ENCODE peak calls at places on chromosomes 5 and 9, in seven cellular contexts. G is activated T-helper 1 cell treated with anti-CD3 and anti-CD28 coated beads, Interleukin-2, amount 50 U/mL, for 16 hours; K is A549; I is NCI-H2081; T is NCI-H1048; L is T-helper 17 cell; V is NCI-H69. X is an unnamed sample.

GRCh38 chr5:79567926-79568549 is 44.2 kb upstream of the TENT2 start:
- DNase-seq in G (no peak), K (no peak), I (no peak), T (no peak), L (no peak), V (no peak), X (no peak)

GRCh38 chr9:114611516-114612271 is 603 bp downstream of the TMEM268 start:
- DNase-seq in G (no peak), K (peak), I (peak), T (no peak), L (no peak), V (peak), X (peak)

GRCh38 chr9:70402213-70402612 is 12.2 kb downstream of the KLF9 start:
- DNase-seq in G (no peak), K (no peak), I (no peak), T (no peak), L (no peak), V (peak), X (no peak)

GRCh38 chr5:137660349-137660817 is 75.5 kb downstream of the KLHL3 start:
- DNase-seq in G (peak), K (peak), I (peak), T (peak), L (peak), V (peak), X (no peak)

GRCh38 chr5:154273963-154274827 is 83.7 kb downstream of the GALNT10 start:
- DNase-seq in G (no peak), K (no peak), I (no peak), T (no peak), L (no peak), V (no peak), X (no peak)

GRCh38 chr9:90998573-90998972 is 197.0 kb downstream of the SYK start:
- DNase-seq in G (no peak), K (no peak), I (no peak), T (no peak), L (no peak), V (peak), X (no peak)

GRCh38 chr5:180875860-180876426 is 14.9 kb upstream of the ZFP62 start:
- DNase-seq in G (no peak), K (no peak), I (no peak), T (no peak), L (no peak), V (no peak), X (no peak)

GRCh38 chr9:7368410-7369292 is 430.9 kb downstream of the DMAC1 start:
- DNase-seq in G (no peak), K (no peak), I (no peak), T (no peak), L (no peak), V (no peak), X (no peak)

GRCh38 chr9:93072383-93072795 is 13.9 kb downstream of the SUSD3 start:
- DNase-seq in G (no peak), K (no peak), I (no peak), T (no peak), L (no peak), V (peak), X (no peak)

GRCh38 chr5:163841-164240 is 27.5 kb upstream of the LRRC14B start:
- DNase-seq in G (no peak), K (no peak), I (no peak), T (no peak), L (no peak), V (no peak), X (peak)

GRCh38 chr5:31531543-31531887 is 378 bp downstream of the DROSHA start:
- DNase-seq in G (no peak), K (peak), I (peak), T (no peak), L (no peak), V (peak), X (no peak)

GRCh38 chr5:132462856-132463745 is 27.5 kb downstream of the IRF1 start:
- DNase-seq in G (no peak), K (no peak), I (no peak), T (no peak), L (no peak), V (no peak), X (no peak)

GRCh38 chr5:136424835-136425694 is 59.7 kb upstream of the TRPC7 start:
- DNase-seq in G (peak), K (peak), I (peak), T (peak), L (peak), V (peak), X (no peak)

GRCh38 chr9:73474625-73475024 is 323.0 kb downstream of the ANXA1 start:
- DNase-seq in G (no peak), K (no peak), I (no peak), T (no peak), L (no peak), V (no peak), X (no peak)

GRCh38 chr9:19720374-19720773 is 68.5 kb downstream of the SLC24A2 start:
- DNase-seq in G (no peak), K (no peak), I (no peak), T (peak), L (no peak), V (no peak), X (no peak)

GRCh38 chr5:179858241-179858585 is 404 bp downstream of the MRNIP start:
- DNase-seq in G (peak), K (peak), I (peak), T (no peak), L (peak), V (peak), X (no peak)

GRCh38 chr5:27328480-27328879 is 290.1 kb upstream of the CDH9 start:
- DNase-seq in G (no peak), K (no peak), I (no peak), T (no peak), L (no peak), V (no peak), X (no peak)

GRCh38 chr9:20790721-20791120 is 106.7 kb downstream of the FOCAD start:
- DNase-seq in G (no peak), K (no peak), I (no peak), T (no peak), L (no peak), V (no peak), X (no peak)

GRCh38 chr5:147901555-147901954 is 4.8 kb downstream of the C5orf46 start:
- DNase-seq in G (no peak), K (no peak), I (no peak), T (no peak), L (no peak), V (no peak), X (no peak)

GRCh38 chr5:116440329-116440895 is 134.2 kb downstream of the SEMA6A start:
- DNase-seq in G (no peak), K (no peak), I (no peak), T (no peak), L (no peak), V (peak), X (no peak)

GRCh38 chr5:100904259-100904822 is 1.3 kb upstream of the ST8SIA4 start:
- DNase-seq in G (no peak), K (no peak), I (no peak), T (no peak), L (peak), V (no peak), X (no peak)

X was measured in cardiac septum.